ENCODE peak calls at places on chromosome 16, in five cellular contexts. N is mesothelial cell of epicardium, W is AG09309, U is heart right ventricle, R is esophagus muscularis mucosa. H is an unnamed sample.

GRCh38 chr16:49858200-49859129 is 2.6 kb upstream of the ZNF423 start:
- DNase-seq in W (no peak), R (no peak), N (no peak), U (peak), H (no peak)

GRCh38 chr16:51577621-51578303 is 426.7 kb upstream of the SALL1 start:
- DNase-seq in W (no peak), N (no peak), R (peak), U (no peak), H (no peak)

GRCh38 chr16:71542377-71542776 is 16.2 kb downstream of the CHST4 start:
- DNase-seq in W (no peak), R (no peak), N (no peak), U (peak), H (no peak)

GRCh38 chr16:72501739-72502653 is 330.0 kb upstream of the PMFBP1 start:
- DNase-seq in R (no peak), W (peak), U (peak), N (peak), H (peak)

GRCh38 chr16:49649013-49649785 is 206.7 kb downstream of the ZNF423 start:
- DNase-seq in W (no peak), U (no peak), N (no peak), R (no peak), H (no peak)

GRCh38 chr16:84408314-84408690 is 40.0 kb downstream of the ATP2C2 start:
- DNase-seq in N (no peak), W (no peak), R (no peak), U (no peak), H (no peak)

GRCh38 chr16:29011112-29011511 is 26.3 kb downstream of the LAT start:
- DNase-seq in W (no peak), U (no peak), N (no peak), R (no peak), H (no peak)

GRCh38 chr16:49659356-49659755 is 196.6 kb downstream of the ZNF423 start:
- DNase-seq in N (no peak), R (no peak), W (no peak), U (no peak), H (no peak)

GRCh38 chr16:71767060-71767900 is 41.4 kb downstream of the AP1G1 start:
- DNase-seq in N (no peak), W (no peak), R (no peak), U (no peak), H (no peak)

GRCh38 chr16:85785927-85786326 is 13.4 kb downstream of the EMC8 start:
- DNase-seq in U (no peak), W (no peak), N (no peak), R (no peak), H (no peak)

GRCh38 chr16:84443166-84443802 is 61.2 kb downstream of the MEAK7 start:
- DNase-seq in R (no peak), U (no peak), N (no peak), W (no peak), H (no peak)

GRCh38 chr16:19169081-19169639 is 1.1 kb downstream of the SYT17 start:
- DNase-seq in N (no peak), R (no peak), W (no peak), U (no peak), H (no peak)

GRCh38 chr16:72978212-72978611 is 69.7 kb downstream of the ZFHX3 start:
- DNase-seq in W (no peak), R (no peak), N (no peak), U (no peak), H (no peak)

GRCh38 chr16:72092832-72093447 is 480 bp downstream of the TXNL4B start:
- DNase-seq in U (no peak), N (no peak), R (no peak), W (peak), H (peak)

GRCh38 chr16:83475108-83475507 is 332.7 kb upstream of the HSBP1 start:
- DNase-seq in R (no peak), W (no peak), N (no peak), U (no peak), H (no peak)

GRCh38 chr16:87053016-87053982 is 263.9 kb downstream of the C16orf95 start:
- DNase-seq in W (no peak), U (no peak), R (no peak), N (no peak), H (no peak)

GRCh38 chr16:7363397-7364053 is 30.9 kb downstream of the RBFOX1 start:
- DNase-seq in N (no peak), W (no peak), R (no peak), U (peak), H (no peak)

GRCh38 chr16:5506021-5506420 is 408.4 kb upstream of the EEF2KMT start:
- DNase-seq in R (no peak), N (no peak), W (no peak), U (no peak), H (no peak)

GRCh38 chr16:8963010-8963824 is 489 bp downstream of the USP7 start:
- DNase-seq in U (no peak), W (no peak), R (no peak), N (no peak), H (no peak)

GRCh38 chr16:12398029-12398735 is 405.5 kb downstream of the CPPED1 start:
- DNase-seq in U (no peak), W (no peak), R (no peak), N (no peak), H (no peak)
- TF ChIP-seq CTCF in U (no peak), W (no peak), R (no peak), N (no peak), H (no peak)

DNA sequence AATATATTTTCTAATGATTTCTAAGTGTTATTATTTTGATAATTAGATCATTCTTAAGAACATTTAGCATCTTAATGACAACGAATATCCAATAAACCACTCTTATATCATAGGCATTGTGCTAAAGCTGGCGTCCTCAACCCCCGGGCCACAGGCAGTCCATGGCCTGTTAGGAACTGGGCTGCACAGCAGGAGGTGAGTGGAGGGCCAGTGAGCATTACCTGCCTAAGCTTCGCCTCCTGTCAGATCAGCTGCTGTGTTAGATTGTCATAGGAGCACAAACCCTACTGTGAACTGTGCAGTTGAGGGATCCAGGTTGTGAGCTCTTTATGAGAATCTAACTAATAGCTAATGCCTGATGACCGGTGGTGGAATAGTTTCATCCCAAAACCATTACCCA is 3.7 kb downstream of the DUXB start:
- DNase-seq in W (no peak), R (no peak), N (no peak), U (no peak), H (no peak)
- TF ChIP-seq CTCF in W (no peak), R (no peak), N (no peak), U (no peak), H (no peak)

GRCh38 chr16:1335996-1336395 is 2.6 kb downstream of the BAIAP3 start:
- DNase-seq in W (no peak), N (no peak), R (no peak), U (no peak), H (no peak)

GRCh38 chr16:1337486-1337885 is 4.0 kb downstream of the BAIAP3 start:
- DNase-seq in R (no peak), W (no peak), N (no peak), U (no peak), H (no peak)

GRCh38 chr16:1336619-1337018 is 3.2 kb downstream of the BAIAP3 start:
- DNase-seq in W (no peak), N (no peak), R (no peak), U (no peak), H (no peak)

GRCh38 chr16:1338855-1339675 is 5.6 kb downstream of the BAIAP3 start:
- DNase-seq in U (no peak), W (no peak), N (no peak), R (no peak), H (no peak)

DNA sequence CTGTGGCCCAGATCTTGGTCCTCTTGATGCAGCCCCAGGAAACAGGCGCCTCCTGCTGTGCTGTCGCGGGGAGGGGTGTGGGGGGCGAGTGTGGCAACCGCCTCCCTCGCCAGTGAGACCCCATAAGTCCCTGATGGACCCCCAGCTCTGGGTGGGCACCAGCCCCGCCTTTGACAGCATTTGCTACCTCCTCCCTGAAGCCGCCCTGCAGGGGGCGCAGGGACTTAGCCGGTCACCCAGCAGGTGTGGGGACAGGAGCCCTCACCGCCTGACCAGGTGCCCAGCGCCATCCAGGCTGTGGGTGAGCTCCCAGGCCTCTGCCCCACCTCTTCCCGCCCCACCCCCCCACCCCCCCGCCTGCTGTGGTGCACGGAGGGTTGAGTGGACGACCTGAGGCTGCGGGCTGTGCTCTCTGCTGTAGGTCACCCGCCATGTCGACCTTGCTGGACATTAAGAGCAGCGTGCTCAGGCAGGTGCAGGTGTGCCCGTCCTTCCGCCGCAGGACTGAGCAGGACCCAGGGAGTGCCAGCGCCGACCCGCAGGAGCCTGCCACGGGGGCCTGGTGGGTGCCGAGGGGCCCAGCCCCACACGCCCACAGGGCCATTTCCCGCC is 4.8 kb downstream of the BAIAP3 start:
- DNase-seq in U (no peak), N (no peak), W (no peak), R (no peak), H (no peak)
- TF ChIP-seq CTCF in U (peak), N (peak), W (no peak), R (no peak), H (peak)

GRCh38 chr16:90077757-90078593 is 844 bp upstream of the PRDM7 start:
- DNase-seq in U (no peak), W (no peak), R (no peak), N (no peak), H (no peak)
- TF ChIP-seq CTCF in U (no peak), W (no peak), R (no peak), N (no peak), H (no peak)

DNA sequence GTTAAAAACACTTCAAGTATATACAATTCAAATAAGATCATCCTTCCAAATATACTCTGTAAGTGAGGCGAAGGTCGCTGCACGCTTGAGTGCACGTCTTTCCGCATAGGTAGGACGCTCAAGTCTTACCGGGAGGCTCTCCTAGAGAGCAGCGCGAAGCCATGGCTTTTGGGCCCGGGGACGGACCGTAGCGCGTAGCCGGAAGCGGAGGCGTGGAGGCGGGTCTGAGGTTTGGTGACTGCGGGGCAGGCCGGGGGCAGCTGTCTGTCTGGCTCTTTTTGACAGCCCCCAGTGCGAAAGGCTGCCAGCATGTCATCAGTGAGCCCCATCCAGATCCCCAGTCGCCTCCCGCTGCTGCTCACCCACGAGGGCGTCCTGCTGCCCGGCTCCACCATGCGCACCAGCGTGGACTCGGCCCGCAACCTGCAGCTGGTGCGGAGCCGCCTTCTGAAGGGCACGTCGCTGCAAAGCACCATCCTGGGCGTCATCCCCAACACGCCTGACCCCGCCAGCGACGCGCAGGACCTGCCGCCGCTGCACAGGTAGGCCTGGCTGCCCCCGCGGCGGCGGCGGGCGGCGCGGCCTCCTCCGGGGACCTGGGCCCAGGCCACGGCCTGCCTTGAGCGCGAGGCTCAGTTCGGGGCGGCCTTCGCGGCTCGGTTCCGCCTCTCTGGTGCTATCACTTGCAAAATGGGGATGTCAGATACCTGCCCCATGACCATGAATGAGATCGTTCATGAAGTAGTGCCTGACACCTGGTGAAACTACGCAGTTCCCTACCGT is at the start of gene LONP2:
- DNase-seq in U (peak), N (peak), R (peak), W (peak), H (peak)
- TF ChIP-seq CTCF in U (no peak), N (no peak), R (no peak), W (no peak), H (no peak)

GRCh38 chr16:77457046-77457445 is 22.2 kb upstream of the ADAMTS18 start:
- DNase-seq in N (no peak), U (no peak), R (no peak), W (no peak), H (no peak)

GRCh38 chr16:77462894-77463293 is 28.1 kb upstream of the ADAMTS18 start:
- DNase-seq in W (no peak), U (no peak), R (no peak), N (no peak), H (no peak)

GRCh38 chr16:77459534-77460412 is 24.9 kb upstream of the ADAMTS18 start:
- DNase-seq in N (no peak), R (peak), W (no peak), U (no peak), H (no peak)
- TF ChIP-seq CTCF in N (no peak), R (no peak), W (no peak), U (no peak), H (no peak)

GRCh38 chr16:67282447-67282805 is 3.1 kb downstream of the PLEKHG4 start:
- DNase-seq in R (no peak), N (no peak), W (no peak), U (no peak), H (no peak)

GRCh38 chr16:67286441-67287235 is 7.3 kb downstream of the PLEKHG4 start:
- DNase-seq in N (no peak), R (no peak), W (no peak), U (no peak), H (no peak)

GRCh38 chr16:67283826-67284555 is 4.7 kb downstream of the PLEKHG4 start:
- DNase-seq in U (no peak), W (no peak), R (no peak), N (no peak), H (no peak)

GRCh38 chr16:67283039-67283825 is 3.9 kb downstream of the PLEKHG4 start:
- DNase-seq in W (no peak), R (no peak), N (no peak), U (no peak), H (no peak)

DNA sequence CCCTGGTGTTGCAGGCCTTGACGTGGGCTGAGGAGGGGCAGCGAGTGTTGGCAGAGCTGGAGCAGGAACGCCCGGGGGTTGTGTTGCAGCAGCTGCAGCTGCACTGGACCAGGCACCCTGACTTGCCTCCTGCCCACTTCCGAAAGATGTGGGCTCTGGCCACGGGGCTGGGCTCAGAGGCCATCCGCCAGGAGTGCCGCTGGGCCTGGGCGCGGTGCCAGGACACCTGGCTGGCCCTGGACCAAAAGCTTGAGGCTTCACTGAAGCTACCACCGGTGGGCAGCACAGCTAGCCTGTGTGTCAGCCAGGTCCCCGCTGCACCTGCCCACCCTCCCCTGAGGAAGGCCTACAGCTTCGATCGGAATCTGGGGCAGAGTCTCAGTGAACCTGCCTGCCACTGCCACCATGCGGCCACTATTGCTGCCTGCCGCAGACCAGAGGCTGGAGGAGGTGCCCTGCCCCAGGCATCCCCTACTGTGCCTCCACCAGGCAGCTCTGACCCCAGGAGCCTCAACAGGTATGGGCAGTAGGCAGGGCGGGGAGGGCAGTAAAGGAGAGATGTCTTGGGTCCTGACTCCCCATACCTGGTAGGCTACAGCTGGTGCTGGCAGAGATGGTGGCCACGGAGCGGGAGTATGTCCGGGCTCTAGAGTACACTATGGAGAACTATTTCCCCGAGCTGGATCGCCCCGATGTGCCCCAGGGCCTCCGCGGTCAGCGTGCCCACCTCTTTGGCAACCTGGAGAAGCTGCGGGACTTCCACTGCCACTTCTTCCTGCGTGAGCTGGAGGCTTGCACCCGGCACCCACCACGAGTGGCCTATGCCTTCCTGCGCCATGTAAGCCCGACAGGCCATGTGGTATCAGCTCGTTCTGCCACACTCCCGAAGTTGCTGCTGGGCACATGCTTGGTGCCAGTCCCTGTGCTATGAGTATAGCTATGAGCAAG is 5.6 kb downstream of the PLEKHG4 start:
- DNase-seq in U (peak), N (no peak), R (no peak), W (no peak), H (no peak)
- TF ChIP-seq CTCF in U (peak), N (no peak), R (no peak), W (peak), H (peak)

DNA sequence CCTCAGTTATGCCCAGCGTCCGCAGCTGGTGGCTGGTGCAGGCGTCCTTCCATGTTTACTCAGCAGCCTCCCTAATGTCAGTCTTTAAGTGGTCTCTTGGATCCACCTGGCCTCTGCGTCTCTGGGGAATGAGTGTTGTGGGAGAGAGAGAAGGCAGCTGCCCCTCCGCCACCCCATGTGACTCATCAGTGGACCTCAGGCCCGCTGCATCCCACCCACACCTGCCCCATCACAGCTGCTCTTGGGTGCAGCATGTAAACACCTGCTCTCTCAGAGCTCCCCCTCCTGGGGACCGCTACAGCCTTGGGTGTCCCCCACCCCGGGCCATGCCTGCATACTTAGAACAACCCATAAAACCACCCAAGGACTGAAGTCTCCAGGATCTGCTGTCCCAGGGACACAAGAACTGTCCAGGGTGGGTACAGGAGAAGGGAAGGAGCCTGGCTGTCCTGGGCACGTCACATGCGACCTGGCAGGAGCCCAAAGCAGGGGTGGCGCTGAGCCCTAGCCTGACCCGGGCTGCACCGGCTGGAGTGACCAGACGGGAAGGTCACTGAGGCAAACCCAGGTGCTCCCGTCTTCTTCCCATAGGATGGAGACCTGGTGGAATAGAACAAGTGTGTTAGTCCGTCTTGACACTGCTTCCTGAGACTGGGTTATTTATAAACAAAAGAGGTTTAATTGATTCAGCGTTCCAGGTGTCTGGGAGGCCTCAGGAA is 4.2 kb downstream of the C16orf90 start:
- DNase-seq in R (no peak), W (no peak), N (no peak), U (no peak), H (no peak)
- TF ChIP-seq CTCF in R (no peak), W (no peak), N (no peak), U (no peak), H (no peak)

GRCh38 chr16:23348579-23349469 is 46.7 kb downstream of the SCNN1B start:
- DNase-seq in N (no peak), W (no peak), R (no peak), U (no peak), H (no peak)
- TF ChIP-seq CTCF in N (no peak), W (no peak), R (no peak), U (no peak), H (no peak)